ENCODE peak calls at places on chromosome 15, in ten cellular contexts. Q is activated CD8-positive, alpha-beta T cell treated with anti-CD3 and anti-CD28 coated beads for 36 hours; G is neural progenitor cell; L is cardiac fibroblast; O is endothelial cell; I is WTC11; Z is Peyer's patch; C is psoas muscle; P is osteocyte; N is CD8-positive, alpha-beta T cell. H is an unnamed sample.

GRCh38 chr15:80992436-80992835 is 2.8 kb upstream of the MESD start:
- DNase-seq in Q (no peak), G (no peak), L (peak), O (no peak), I (no peak), Z (no peak), C (no peak), P (no peak), N (no peak), H (no peak)

GRCh38 chr15:31208804-31209203 is 107.3 kb upstream of the TRPM1 start:
- DNase-seq in Q (no peak), G (no peak), L (no peak), O (no peak), I (no peak), Z (no peak), C (no peak), P (peak), N (no peak), H (no peak)

GRCh38 chr15:70569718-70570231 is 193.6 kb downstream of the UACA start:
- DNase-seq in Q (peak), G (no peak), L (peak), O (no peak), I (no peak), Z (no peak), C (no peak), P (no peak), N (peak), H (no peak)

GRCh38 chr15:82890338-82891024 is 62.0 kb downstream of the HOMER2 start:
- DNase-seq in Q (no peak), G (no peak), L (peak), O (no peak), I (no peak), Z (no peak), C (no peak), P (no peak), N (no peak), H (no peak)

GRCh38 chr15:81315452-81316203 is 8.3 kb downstream of the STARD5 start:
- DNase-seq in Q (peak), G (no peak), L (no peak), O (no peak), I (no peak), Z (peak), C (no peak), P (no peak), N (no peak), H (no peak)

GRCh38 chr15:96268421-96269204 is 61.9 kb upstream of the NR2F2 start:
- DNase-seq in Q (no peak), G (no peak), L (peak), O (no peak), I (no peak), Z (no peak), C (no peak), P (no peak), N (no peak), H (no peak)

GRCh38 chr15:75347222-75348033 is 589 bp downstream of the NEIL1 start:
- DNase-seq in Q (peak), G (peak), L (no peak), O (peak), I (peak), Z (peak), C (peak), P (no peak), N (peak), H (peak)

GRCh38 chr15:48393650-48394049 is 62.4 kb downstream of the DUT start:
- DNase-seq in Q (no peak), G (no peak), L (peak), O (no peak), I (no peak), Z (no peak), C (no peak), P (peak), N (no peak), H (no peak)

GRCh38 chr15:35442734-35443133 is 103.2 kb downstream of the DPH6 start:
- DNase-seq in Q (no peak), G (no peak), L (peak), O (no peak), I (no peak), Z (no peak), C (no peak), P (no peak), N (no peak), H (no peak)

GRCh38 chr15:65184305-65184943 is 718 bp downstream of the CLPX start:
- DNase-seq in Q (peak), G (peak), L (peak), O (peak), I (peak), Z (peak), C (peak), P (peak), N (peak), H (peak)

GRCh38 chr15:65182538-65182937 is 2.6 kb downstream of the CLPX start:
- DNase-seq in Q (no peak), G (no peak), L (no peak), O (no peak), I (no peak), Z (no peak), C (no peak), P (no peak), N (no peak), H (peak)

GRCh38 chr15:65180167-65180566 is 5.0 kb downstream of the CLPX start:
- DNase-seq in Q (no peak), G (no peak), L (no peak), O (no peak), I (no peak), Z (no peak), C (no peak), P (no peak), N (no peak), H (no peak)

GRCh38 chr15:65184944-65185717 is at the start of gene CLPX:
- DNase-seq in Q (peak), G (peak), L (peak), O (peak), I (peak), Z (peak), C (peak), P (peak), N (peak), H (peak)

DNA sequence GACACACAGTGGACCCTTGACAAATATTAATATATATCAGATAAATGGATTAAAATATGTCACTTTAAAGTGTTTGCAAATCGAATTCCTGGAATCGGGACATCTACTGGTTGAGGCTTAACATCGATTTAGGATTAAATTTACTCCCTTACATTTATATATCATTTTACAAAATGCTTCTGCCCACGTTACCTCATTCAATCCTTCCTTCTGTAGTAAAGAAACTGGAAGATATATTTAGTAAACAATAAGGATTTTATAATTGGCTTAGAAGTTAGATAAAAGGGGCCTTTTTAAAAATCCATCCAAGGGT is 1.3 kb downstream of the CLPX start:
- DNase-seq in Q (no peak), G (no peak), L (no peak), O (no peak), I (no peak), Z (no peak), C (no peak), P (no peak), N (no peak), H (no peak)
- TF ChIP-seq CTCF in Q (no peak), G (peak), L (no peak), O (no peak), I (no peak), Z (no peak), C (no peak), P (no peak), N (no peak), H (no peak)

GRCh38 chr15:62067448-62068044 is 769 bp downstream of the C2CD4A start:
- DNase-seq in Q (peak), G (peak), L (peak), O (peak), I (peak), Z (no peak), C (peak), P (no peak), N (peak), H (peak)

GRCh38 chr15:62066663-62067447 is at the start of gene C2CD4A:
- DNase-seq in Q (peak), G (peak), L (peak), O (peak), I (peak), Z (peak), C (peak), P (peak), N (peak), H (peak)

GRCh38 chr15:62068787-62069170 is 2.0 kb downstream of the C2CD4A start:
- DNase-seq in Q (no peak), G (no peak), L (peak), O (no peak), I (no peak), Z (no peak), C (no peak), P (no peak), N (no peak), H (no peak)

GRCh38 chr15:62069551-62069950 is 2.8 kb downstream of the C2CD4A start:
- DNase-seq in Q (no peak), G (no peak), L (no peak), O (no peak), I (no peak), Z (no peak), C (no peak), P (no peak), N (no peak), H (no peak)

DNA sequence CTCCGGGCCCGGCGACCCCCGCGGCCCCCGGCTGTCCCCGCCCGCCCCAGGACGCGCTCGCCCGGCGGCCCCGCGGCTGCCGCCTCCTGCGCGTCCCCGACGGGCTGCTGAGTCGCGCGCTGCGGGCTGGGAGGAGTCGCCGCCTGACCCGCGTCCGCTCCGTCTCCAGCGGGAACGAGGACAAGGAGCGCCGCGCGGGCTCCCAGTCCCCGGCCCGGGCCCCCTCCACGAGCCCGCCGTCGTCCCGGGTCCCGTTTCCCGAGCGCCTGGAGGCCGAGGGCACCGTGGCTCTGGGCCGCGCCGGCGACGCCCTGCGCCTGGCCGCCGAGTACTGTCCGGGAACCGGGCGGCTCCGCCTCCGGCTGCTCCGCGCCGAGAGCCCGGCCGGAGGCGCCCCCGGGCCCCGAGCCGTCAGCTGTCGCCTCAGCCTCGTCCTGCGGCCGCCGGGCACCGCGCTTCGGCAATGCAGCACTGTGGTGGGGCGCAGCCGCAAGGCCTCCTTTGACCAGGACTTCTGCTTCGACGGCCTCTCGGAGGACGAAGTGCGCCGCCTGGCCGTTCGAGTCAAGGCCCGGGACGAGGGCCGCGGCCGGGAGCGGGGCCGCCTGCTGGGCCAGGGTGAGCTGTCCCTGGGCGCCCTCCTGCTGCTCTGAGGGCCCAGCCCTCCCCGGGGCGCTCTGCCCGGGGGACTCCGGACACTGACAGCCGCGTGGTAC is 1.5 kb downstream of the C2CD4A start:
- DNase-seq in Q (peak), G (peak), L (peak), O (peak), I (peak), Z (no peak), C (peak), P (no peak), N (peak), H (peak)
- TF ChIP-seq CTCF in Q (no peak), G (peak), L (no peak), O (no peak), I (no peak), Z (peak), C (peak), P (peak), N (no peak), H (no peak)

DNA sequence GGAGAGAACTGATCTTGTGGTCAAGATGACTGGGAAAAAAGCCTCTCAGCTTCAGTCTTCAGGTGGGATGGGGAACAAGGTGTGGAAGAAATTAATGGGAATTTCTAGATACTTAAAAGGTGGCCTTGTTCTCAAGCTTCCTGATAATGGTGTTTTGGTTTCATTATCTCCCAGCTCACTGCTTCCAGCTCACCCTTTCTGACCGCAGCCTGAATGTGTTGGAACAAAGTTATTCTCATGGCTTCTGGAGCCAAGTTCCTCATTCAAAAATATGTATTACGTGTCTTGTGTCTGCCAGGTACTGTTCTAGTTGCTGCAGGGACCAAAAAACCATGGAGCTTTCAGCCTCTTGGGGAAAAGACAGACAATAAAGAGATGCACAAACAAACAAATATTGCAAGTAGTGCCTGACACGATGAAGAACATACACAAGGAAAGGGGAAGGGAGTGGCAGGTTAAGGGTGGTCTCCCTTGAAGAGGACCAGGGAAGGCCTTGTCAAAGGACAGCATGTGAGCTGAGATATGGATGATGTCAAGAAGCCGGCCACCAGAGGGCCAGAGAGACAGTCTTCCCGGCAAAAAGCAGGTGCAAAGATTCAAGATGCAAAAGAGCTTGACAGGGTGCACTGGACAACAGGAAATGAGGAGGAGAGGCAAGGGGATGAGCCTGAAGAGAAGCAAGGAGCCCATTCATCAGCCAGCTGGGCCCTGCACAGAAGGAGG is 35.5 kb downstream of the ARRDC4 start:
- DNase-seq in Q (peak), G (peak), L (peak), O (peak), I (peak), Z (no peak), C (no peak), P (no peak), N (no peak), H (no peak)
- TF ChIP-seq CTCF in Q (no peak), G (peak), L (peak), O (peak), I (no peak), Z (peak), C (peak), P (peak), N (no peak), H (no peak)

GRCh38 chr15:89399390-89400120 is 64.9 kb upstream of the POLG start:
- DNase-seq in Q (peak), G (peak), L (no peak), O (peak), I (peak), Z (peak), C (no peak), P (no peak), N (peak), H (peak)
- TF ChIP-seq CTCF in Q (peak), G (peak), L (peak), O (peak), I (peak), Z (peak), C (no peak), P (peak), N (no peak), H (peak)

GRCh38 chr15:84855765-84856164 is 28.7 kb upstream of the SLC28A1 start:
- DNase-seq in Q (no peak), G (no peak), L (no peak), O (no peak), I (no peak), Z (no peak), C (no peak), P (no peak), N (no peak), H (no peak)

GRCh38 chr15:84856731-84857417 is 27.6 kb upstream of the SLC28A1 start:
- DNase-seq in Q (no peak), G (no peak), L (no peak), O (no peak), I (no peak), Z (no peak), C (peak), P (no peak), N (no peak), H (no peak)

GRCh38 chr15:84855032-84855645 is 29.3 kb upstream of the SLC28A1 start:
- DNase-seq in Q (no peak), G (no peak), L (no peak), O (no peak), I (no peak), Z (no peak), C (no peak), P (no peak), N (no peak), H (no peak)

GRCh38 chr15:84847382-84847781 is 30.2 kb downstream of the ALPK3 start:
- DNase-seq in Q (no peak), G (no peak), L (no peak), O (no peak), I (no peak), Z (no peak), C (no peak), P (no peak), N (no peak), H (no peak)

DNA sequence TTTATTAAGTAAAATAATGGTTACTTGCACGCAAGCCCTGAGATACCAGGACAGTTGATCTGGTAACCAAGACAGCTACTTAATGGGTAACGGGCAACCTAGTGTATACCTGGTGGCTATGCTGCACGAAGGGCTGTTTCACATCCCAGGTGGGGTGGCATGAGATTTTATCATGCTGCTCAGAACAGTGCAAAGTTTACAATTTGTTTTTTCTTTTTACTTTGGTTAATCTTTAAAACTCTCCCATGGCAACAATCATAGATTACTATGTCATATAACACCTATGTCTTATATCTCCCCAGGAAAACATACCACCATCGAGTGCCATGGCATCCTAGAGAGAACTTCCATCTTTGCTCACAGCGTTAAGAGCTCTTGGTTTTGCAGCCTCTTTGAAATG is 32.2 kb upstream of the SLC28A1 start:
- DNase-seq in Q (no peak), G (no peak), L (no peak), O (no peak), I (no peak), Z (no peak), C (no peak), P (no peak), N (no peak), H (no peak)
- TF ChIP-seq CTCF in Q (no peak), G (no peak), L (no peak), O (no peak), I (no peak), Z (no peak), C (no peak), P (no peak), N (no peak), H (no peak)

GRCh38 chr15:45642203-45642932 is 7.5 kb downstream of the SQOR start:
- DNase-seq in Q (no peak), G (no peak), L (peak), O (no peak), I (no peak), Z (no peak), C (peak), P (no peak), N (no peak), H (no peak)

GRCh38 chr15:45640610-45641009 is 5.8 kb downstream of the SQOR start:
- DNase-seq in Q (no peak), G (no peak), L (peak), O (no peak), I (no peak), Z (no peak), C (no peak), P (no peak), N (no peak), H (no peak)

GRCh38 chr15:45644437-45644836 is 9.6 kb downstream of the SQOR start:
- DNase-seq in Q (peak), G (no peak), L (no peak), O (no peak), I (no peak), Z (no peak), C (no peak), P (no peak), N (no peak), H (no peak)

GRCh38 chr15:45638641-45639040 is 3.8 kb downstream of the SQOR start:
- DNase-seq in Q (no peak), G (no peak), L (no peak), O (no peak), I (no peak), Z (no peak), C (no peak), P (no peak), N (no peak), H (no peak)

GRCh38 chr15:45641374-45641778 is 6.5 kb downstream of the SQOR start:
- DNase-seq in Q (no peak), G (no peak), L (peak), O (no peak), I (no peak), Z (no peak), C (peak), P (no peak), N (no peak), H (no peak)
- TF ChIP-seq CTCF in Q (no peak), G (no peak), L (peak), O (no peak), I (no peak), Z (peak), C (peak), P (peak), N (no peak), H (no peak)

DNA sequence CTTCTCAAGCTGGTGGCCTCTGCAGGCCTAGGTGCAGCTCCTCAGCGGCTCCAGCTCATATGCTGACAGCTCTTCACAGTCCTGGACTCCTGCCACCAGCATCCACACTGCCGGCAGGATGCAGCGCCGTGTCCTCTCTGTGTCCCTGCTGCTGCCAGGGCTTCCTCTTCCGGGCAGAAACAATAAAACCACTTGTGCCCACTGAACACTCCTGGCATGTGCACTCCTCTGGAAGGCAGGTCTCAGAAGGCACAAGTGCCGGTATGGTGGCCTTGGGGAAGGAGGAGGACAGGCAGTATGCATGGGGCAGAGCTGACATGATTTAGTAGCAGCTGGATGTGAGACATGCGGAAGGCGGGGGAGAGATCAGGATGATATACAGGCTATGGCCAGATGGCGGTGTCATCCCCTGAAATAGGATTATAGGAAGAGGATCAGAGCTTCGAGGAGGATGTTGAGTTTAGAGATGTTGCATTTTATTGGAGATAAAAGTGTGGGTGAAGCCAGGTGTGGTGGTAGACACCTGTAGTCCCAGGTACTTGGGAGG is 7.5 kb upstream of the MAN2A2 start:
- DNase-seq in Q (no peak), G (peak), L (peak), O (no peak), I (no peak), Z (no peak), C (no peak), P (no peak), N (no peak), H (no peak)
- TF ChIP-seq CTCF in Q (no peak), G (peak), L (no peak), O (no peak), I (no peak), Z (no peak), C (no peak), P (no peak), N (no peak), H (no peak)

DNA sequence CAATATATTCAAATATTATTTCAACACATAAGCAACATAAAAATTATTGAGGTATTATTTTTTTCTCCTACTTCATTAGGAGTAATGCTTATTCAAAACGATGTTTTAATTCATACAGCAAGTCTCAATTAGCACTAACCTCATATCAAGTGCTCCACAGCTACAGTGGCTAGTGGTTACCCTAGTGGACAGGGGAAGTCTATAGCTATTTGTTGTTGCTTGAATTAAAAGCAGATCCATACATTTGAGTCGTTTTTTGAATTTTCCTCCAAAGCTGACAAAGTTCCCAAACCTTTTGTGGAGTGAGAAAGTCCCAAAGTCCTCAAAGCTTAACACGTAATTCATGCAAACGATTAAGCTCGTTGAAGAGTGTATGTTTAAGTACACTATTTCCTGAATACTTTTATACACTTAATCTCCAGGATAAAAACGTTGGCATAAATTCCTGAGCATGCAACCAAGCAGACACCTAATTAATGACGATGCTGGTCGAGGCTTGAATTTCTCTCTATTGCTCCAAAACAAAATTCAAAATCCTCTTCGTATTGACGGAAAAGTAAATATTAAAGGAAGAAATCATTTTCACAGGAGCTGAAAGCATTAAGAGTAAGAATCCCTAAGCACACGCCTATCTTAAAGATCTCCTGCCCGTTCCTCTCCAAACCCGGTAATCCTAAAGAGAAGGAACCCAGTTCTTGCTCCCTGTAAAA is 984 bp downstream of the VPS13C start:
- DNase-seq in Q (peak), G (no peak), L (peak), O (no peak), I (no peak), Z (no peak), C (no peak), P (no peak), N (no peak), H (no peak)
- TF ChIP-seq CTCF in Q (peak), G (peak), L (peak), O (no peak), I (no peak), Z (peak), C (no peak), P (peak), N (no peak), H (no peak)